ENCODE peak calls at places on chromosome 22, in eight cellular contexts. D is activated T-cell treated with anti-CD3 and anti-CD28 coated beads, Interleukin-2, amount 50 U/mL, for 4 hours; F is HepG2; G is A549; A is upper lobe of right lung; U is naive thymus-derived CD8-positive, alpha-beta T cell; V is HCT116; J is activated CD8-positive, alpha-beta T cell treated with anti-CD3 and anti-CD28 coated beads for 36 hours. S is an unnamed sample.

GRCh38 chr22:26612652-26613051 is 5.2 kb downstream of the CRYBB1 start:
- ATAC-seq in F (no peak), U (no peak), V (no peak), D (no peak), G (no peak), A (no peak), J (no peak), S (no peak)

GRCh38 chr22:44524806-44525205 is 26.8 kb upstream of the RTL6 start:
- ATAC-seq in D (no peak), F (no peak), G (no peak), A (no peak), J (no peak), V (no peak), U (no peak), S (no peak)

GRCh38 chr22:20664594-20664959 is 109.3 kb upstream of the SERPIND1 start:
- ATAC-seq in A (no peak), D (no peak), V (no peak), J (no peak), U (no peak), F (no peak), G (no peak), S (no peak)

GRCh38 chr22:40982482-40983385 is 31.6 kb downstream of the RBX1 start:
- ATAC-seq in U (no peak), G (no peak), A (no peak), J (no peak), V (no peak), D (no peak), F (peak), S (no peak)

GRCh38 chr22:23705358-23705757 is 14.5 kb downstream of the RGL4 start:
- ATAC-seq in D (peak), V (no peak), F (no peak), U (peak), J (peak), G (no peak), A (no peak), S (no peak)

GRCh38 chr22:50189849-50190181 is 4.1 kb downstream of the TRABD start:
- ATAC-seq in V (peak), F (no peak), U (peak), A (no peak), D (no peak), J (peak), G (peak), S (peak)

GRCh38 chr22:37256075-37256726 is 12.1 kb upstream of the RAC2 start:
- ATAC-seq in A (no peak), D (no peak), F (no peak), V (no peak), G (no peak), U (no peak), J (no peak), S (peak)

GRCh38 chr22:24145446-24146189 is 35.7 kb upstream of the SUSD2 start:
- ATAC-seq in D (no peak), F (peak), A (no peak), V (no peak), J (no peak), G (peak), U (no peak), S (no peak)

GRCh38 chr22:32957093-32957835 is 100.9 kb downstream of the SYN3 start:
- ATAC-seq in J (no peak), G (no peak), F (no peak), V (no peak), A (no peak), D (no peak), U (no peak), S (no peak)

GRCh38 chr22:34567367-34567766 is 498.6 kb upstream of the ISX start:
- ATAC-seq in A (no peak), D (no peak), F (no peak), U (no peak), G (no peak), J (no peak), V (no peak), S (peak)

GRCh38 chr22:43796567-43796966 is 15.5 kb downstream of the EFCAB6 start:
- ATAC-seq in V (peak), U (no peak), A (peak), G (no peak), F (no peak), D (no peak), J (no peak), S (no peak)

GRCh38 chr22:30490399-30490798 is 15.1 kb downstream of the SEC14L4 start:
- ATAC-seq in A (no peak), J (no peak), G (no peak), U (no peak), V (no peak), F (peak), D (no peak), S (no peak)